ENCODE peak calls at places on chromosomes 4 and X, in eight cellular contexts. B is lower leg skin, T is fibroblast of pulmonary artery, U is left lung, P is epithelial cell of esophagus, L is tibial artery, F is lower lobe of right lung, G is AG09309. W is an unnamed sample.

GRCh38 chr4:103934178-103934789 is 214.5 kb upstream of the TACR3 start:
- DNase-seq in G (peak), F (no peak), P (peak), T (peak), B (no peak), L (no peak), U (no peak), W (peak)

GRCh38 chr4:69196209-69196965 is 18.2 kb downstream of the UGT2B11 start:
- DNase-seq in B (no peak), F (no peak), G (no peak), T (no peak), L (no peak), P (no peak), U (no peak), W (no peak)

GRCh38 chrX:20729421-20729820 is 462.7 kb upstream of the RPS6KA3 start:
- DNase-seq in F (no peak), L (no peak), B (no peak), U (no peak), G (no peak), P (no peak), T (peak), W (peak)

GRCh38 chr4:85681194-85681803 is 206.3 kb downstream of the ARHGAP24 start:
- DNase-seq in U (peak), B (no peak), T (peak), G (peak), P (peak), F (no peak), L (peak), W (peak)

GRCh38 chr4:181933471-181933870 is 309.7 kb upstream of the TENM3 start:
- DNase-seq in L (no peak), P (no peak), B (no peak), T (no peak), G (no peak), U (no peak), F (no peak), W (no peak)

GRCh38 chr4:2412534-2412884 is 5.9 kb downstream of the ZFYVE28 start:
- DNase-seq in B (no peak), G (no peak), P (peak), L (no peak), U (no peak), T (no peak), F (no peak), W (no peak)

GRCh38 chr4:101355767-101356702 is 8.7 kb upstream of the PPP3CA start:
- DNase-seq in P (peak), T (peak), G (peak), F (no peak), U (no peak), L (no peak), B (no peak), W (peak)

GRCh38 chr4:122329876-122330595 is 48.8 kb upstream of the ADAD1 start:
- DNase-seq in B (no peak), U (no peak), P (peak), L (no peak), G (peak), F (no peak), T (peak), W (peak)

GRCh38 chr4:56723831-56724230 is 42.7 kb upstream of the HOPX start:
- DNase-seq in P (peak), L (no peak), F (no peak), G (no peak), B (no peak), U (no peak), T (no peak), W (no peak)

GRCh38 chr4:24794916-24795665 is at the start of gene SOD3:
- DNase-seq in G (peak), F (peak), P (peak), B (peak), U (peak), L (peak), T (peak), W (peak)

GRCh38 chrX:13287816-13288215 is 32.0 kb downstream of the ATXN3L start:
- DNase-seq in T (peak), F (no peak), G (no peak), L (no peak), B (no peak), U (no peak), P (peak), W (no peak)

GRCh38 chr4:150591284-150591874 is 9.4 kb downstream of the MAB21L2 start:
- DNase-seq in P (no peak), B (no peak), L (no peak), T (no peak), F (no peak), G (no peak), U (no peak), W (no peak)

GRCh38 chr4:1038948-1039492 is 27.6 kb downstream of the FGFRL1 start:
- DNase-seq in G (no peak), B (no peak), T (no peak), F (no peak), L (no peak), P (no peak), U (no peak), W (no peak)

GRCh38 chr4:125101706-125102105 is 213.0 kb upstream of the FAT4 start:
- DNase-seq in L (no peak), F (no peak), B (no peak), U (no peak), G (no peak), P (peak), T (no peak), W (no peak)

GRCh38 chrX:105527759-105528158 is 294.6 kb upstream of the NRK start:
- DNase-seq in P (no peak), G (no peak), L (no peak), F (no peak), U (no peak), B (no peak), T (peak), W (no peak)

GRCh38 chr4:153809307-153809706 is 20.4 kb upstream of the SFRP2 start:
- DNase-seq in F (no peak), P (no peak), T (no peak), B (no peak), L (no peak), U (no peak), G (no peak), W (no peak)

GRCh38 chrX:46573331-46573895 is at the start of gene CHST7:
- DNase-seq in L (peak), G (no peak), U (peak), P (peak), B (peak), T (peak), F (peak), W (no peak)

GRCh38 chr4:121728798-121729226 is 32.0 kb upstream of the ANXA5 start:
- DNase-seq in U (no peak), L (no peak), G (peak), F (no peak), T (peak), P (peak), B (no peak), W (peak)

GRCh38 chr4:139815646-139816601 is 150.3 kb downstream of the MGST2 start:
- DNase-seq in B (peak), T (peak), L (peak), F (no peak), U (peak), G (peak), P (peak), W (peak)

GRCh38 chr4:110637408-110638131 is 14.7 kb upstream of the PITX2 start:
- DNase-seq in G (no peak), P (no peak), T (no peak), B (no peak), L (no peak), U (no peak), F (no peak), W (no peak)

GRCh38 chr4:138225477-138225876 is 16.7 kb downstream of the SLC7A11 start:
- DNase-seq in P (no peak), T (no peak), B (no peak), F (no peak), G (no peak), U (no peak), L (no peak), W (no peak)

GRCh38 chr4:153348006-153348405 is 3.5 kb downstream of the MND1 start:
- DNase-seq in U (no peak), G (no peak), T (no peak), F (no peak), L (no peak), P (no peak), B (no peak), W (no peak)

GRCh38 chrX:13223868-13224555 is 95.8 kb downstream of the ATXN3L start:
- DNase-seq in T (peak), G (peak), U (no peak), P (peak), L (no peak), F (no peak), B (no peak), W (peak)

GRCh38 chrX:9148626-9149385 is 114.9 kb upstream of the FAM9B start:
- DNase-seq in P (peak), T (peak), U (no peak), F (no peak), G (no peak), L (peak), B (no peak), W (no peak)

GRCh38 chrX:47854474-47854873 is 17.8 kb downstream of the ZNF81 start:
- DNase-seq in G (no peak), T (peak), L (no peak), B (no peak), U (no peak), P (peak), F (peak), W (peak)

GRCh38 chrX:39957816-39958561 is 139.8 kb downstream of the BCOR start:
- DNase-seq in T (peak), L (no peak), B (no peak), U (no peak), P (no peak), F (no peak), G (peak), W (no peak)

GRCh38 chrX:131763674-131764073 is 219.8 kb downstream of the OR13H1 start:
- DNase-seq in B (peak), L (no peak), G (peak), T (no peak), F (no peak), P (no peak), U (peak), W (peak)

GRCh38 chr4:8410641-8411271 is 29.8 kb downstream of the ACOX3 start:
- DNase-seq in B (no peak), T (peak), P (peak), F (peak), U (no peak), G (no peak), L (peak), W (no peak)

GRCh38 chr4:140254656-140255299 is 100.8 kb upstream of the MAML3 start:
- DNase-seq in T (no peak), L (no peak), G (no peak), F (no peak), U (no peak), B (no peak), P (no peak), W (no peak)

GRCh38 chrX:50700921-50701320 is 113.1 kb downstream of the SHROOM4 start:
- DNase-seq in U (no peak), B (no peak), G (no peak), T (no peak), L (no peak), F (no peak), P (no peak), W (no peak)

GRCh38 chr4:55561884-55562283 is 15.2 kb upstream of the CLOCK start:
- DNase-seq in B (no peak), F (no peak), T (no peak), P (peak), G (no peak), L (no peak), U (no peak), W (no peak)

GRCh38 chrX:121308276-121308805 is 260.9 kb downstream of the GLUD2 start:
- DNase-seq in L (peak), F (no peak), B (no peak), G (peak), P (peak), T (peak), U (peak), W (peak)

GRCh38 chrX:134836497-134836968 is 154.3 kb upstream of the SMIM10 start:
- DNase-seq in F (no peak), B (no peak), P (peak), U (no peak), L (no peak), G (no peak), T (peak), W (no peak)

GRCh38 chrX:118963159-118963558 is 11.3 kb upstream of the LONRF3 start:
- DNase-seq in L (no peak), U (no peak), G (no peak), B (no peak), T (no peak), P (no peak), F (no peak), W (no peak)

GRCh38 chr4:673349-674091 is 556 bp downstream of the ATP5ME start:
- DNase-seq in B (no peak), P (peak), T (no peak), F (peak), U (peak), L (no peak), G (no peak), W (no peak)

GRCh38 chr4:53098681-53099121 is 236.6 kb downstream of the RASL11B start:
- DNase-seq in P (peak), T (peak), F (no peak), B (no peak), G (peak), L (no peak), U (no peak), W (no peak)

GRCh38 chr4:63464393-63464792 is 944.9 kb downstream of the TECRL start:
- DNase-seq in B (no peak), G (no peak), L (no peak), P (no peak), F (no peak), T (no peak), U (no peak), W (no peak)
- TF ChIP-seq CTCF in B (no peak), G (no peak), L (no peak), P (no peak), F (no peak), T (no peak), U (no peak), W (no peak)

GRCh38 chr4:128271551-128271950 is 16.1 kb downstream of the PGRMC2 start:
- DNase-seq in G (no peak), L (no peak), U (no peak), T (no peak), F (no peak), B (no peak), P (no peak), W (no peak)
- H3K4me3 ChIP-seq in G (no peak), L (no peak), U (no peak), T (no peak), F (no peak), B (no peak), P (no peak), W (no peak)

GRCh38 chrX:7927259-7928167 is at the start of gene PNPLA4:
- DNase-seq in G (peak), P (peak), T (peak), L (peak), B (peak), F (peak), U (peak), W (peak)
- TF ChIP-seq CTCF in G (peak), P (no peak), T (peak), L (no peak), B (no peak), F (peak), U (peak), W (peak)

GRCh38 chr4:119209586-119209985 is 2.9 kb upstream of the USP53 start:
- DNase-seq in B (no peak), U (no peak), L (no peak), T (no peak), G (no peak), F (no peak), P (peak), W (no peak)
- H3K4me3 ChIP-seq in B (no peak), U (no peak), L (no peak), T (no peak), G (no peak), F (no peak), P (no peak), W (no peak)

DNA sequence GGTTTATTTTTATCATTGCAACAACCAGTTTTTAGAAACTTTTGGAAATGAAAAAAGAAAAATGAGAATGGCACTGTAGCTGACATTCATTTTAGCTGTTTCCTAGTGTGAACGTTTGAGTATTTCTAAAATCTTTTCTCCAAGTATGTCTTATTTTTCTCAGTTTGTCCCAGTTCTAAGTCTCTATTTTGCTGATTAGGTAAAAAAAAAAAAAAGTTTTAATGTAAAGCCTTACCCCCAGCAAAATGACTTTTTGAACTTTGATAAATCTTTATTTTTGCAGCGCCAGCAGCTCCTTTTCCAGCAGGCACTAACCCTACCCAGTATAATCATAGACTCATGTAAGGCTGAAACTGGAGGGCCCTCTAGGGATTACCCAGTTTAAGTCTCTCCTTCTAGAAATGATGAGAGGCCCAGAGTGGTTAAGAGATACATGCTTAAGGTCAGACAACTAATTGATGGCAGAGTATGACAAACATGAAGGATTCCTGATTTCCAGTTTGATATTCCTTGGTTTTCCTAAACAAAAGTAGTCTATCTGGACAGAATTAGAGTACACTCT is 84.3 kb upstream of the SLC4A4 start:
- DNase-seq in G (no peak), T (no peak), B (no peak), F (no peak), L (no peak), P (no peak), U (no peak), W (no peak)
- TF ChIP-seq CTCF in G (no peak), T (no peak), B (no peak), F (no peak), L (no peak), P (no peak), U (no peak), W (no peak)

DNA sequence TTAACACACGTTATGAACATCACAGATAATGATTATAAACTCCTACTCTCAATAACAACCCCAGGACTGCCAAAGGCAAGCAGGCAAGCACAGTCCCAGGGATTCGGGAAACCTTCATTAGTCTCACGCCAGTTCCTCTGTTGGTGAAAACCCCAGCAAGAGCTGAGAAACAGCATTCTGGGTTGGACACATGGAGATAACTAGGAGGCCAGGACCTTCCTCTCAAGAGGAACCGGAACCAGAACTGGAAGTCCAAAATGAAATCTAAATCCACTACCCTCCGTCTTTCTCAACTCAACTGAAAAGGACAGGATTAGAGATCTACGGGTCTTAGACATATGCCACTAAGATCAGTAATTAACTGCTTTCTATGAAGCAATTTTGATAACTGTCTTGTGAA is 3.8 kb downstream of the VEGFC start:
- DNase-seq in F (no peak), P (no peak), T (no peak), U (no peak), B (no peak), G (no peak), L (no peak), W (no peak)
- H3K4me3 ChIP-seq in F (peak), P (no peak), T (no peak), U (no peak), B (no peak), G (peak), L (no peak), W (peak)

DNA sequence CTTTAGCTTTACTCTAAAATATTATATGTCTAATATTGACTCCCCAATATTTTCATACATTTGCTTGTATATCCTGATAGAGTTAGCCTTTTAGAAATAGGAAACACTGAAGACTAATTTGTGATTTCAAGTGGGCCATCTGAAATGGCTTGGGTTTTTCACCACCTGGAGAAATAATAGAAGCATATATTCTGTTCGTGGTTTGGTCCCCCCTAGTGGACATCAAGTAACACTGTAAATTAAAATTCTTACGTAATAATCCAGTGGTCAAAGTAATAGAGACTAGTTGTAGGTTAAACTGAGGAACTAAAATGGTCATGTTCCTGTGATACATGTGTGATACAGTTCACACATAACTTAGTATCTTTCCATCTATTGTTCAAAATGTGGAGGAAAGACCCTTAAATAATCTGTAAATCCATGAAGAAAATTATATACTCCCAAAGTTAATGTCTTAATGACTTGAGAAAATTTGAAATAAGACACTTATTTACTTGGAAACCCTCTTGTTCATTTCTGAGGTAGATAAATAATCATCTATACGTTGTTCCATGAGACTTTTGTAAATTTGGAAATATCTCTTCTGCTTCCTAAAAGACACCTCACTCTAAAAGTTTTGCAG is 79.8 kb upstream of the SMARCAD1 start:
- DNase-seq in G (no peak), B (no peak), L (no peak), P (peak), T (peak), F (no peak), U (no peak), W (peak)
- TF ChIP-seq CTCF in G (peak), B (no peak), L (peak), P (peak), T (peak), F (peak), U (no peak), W (peak)

DNA sequence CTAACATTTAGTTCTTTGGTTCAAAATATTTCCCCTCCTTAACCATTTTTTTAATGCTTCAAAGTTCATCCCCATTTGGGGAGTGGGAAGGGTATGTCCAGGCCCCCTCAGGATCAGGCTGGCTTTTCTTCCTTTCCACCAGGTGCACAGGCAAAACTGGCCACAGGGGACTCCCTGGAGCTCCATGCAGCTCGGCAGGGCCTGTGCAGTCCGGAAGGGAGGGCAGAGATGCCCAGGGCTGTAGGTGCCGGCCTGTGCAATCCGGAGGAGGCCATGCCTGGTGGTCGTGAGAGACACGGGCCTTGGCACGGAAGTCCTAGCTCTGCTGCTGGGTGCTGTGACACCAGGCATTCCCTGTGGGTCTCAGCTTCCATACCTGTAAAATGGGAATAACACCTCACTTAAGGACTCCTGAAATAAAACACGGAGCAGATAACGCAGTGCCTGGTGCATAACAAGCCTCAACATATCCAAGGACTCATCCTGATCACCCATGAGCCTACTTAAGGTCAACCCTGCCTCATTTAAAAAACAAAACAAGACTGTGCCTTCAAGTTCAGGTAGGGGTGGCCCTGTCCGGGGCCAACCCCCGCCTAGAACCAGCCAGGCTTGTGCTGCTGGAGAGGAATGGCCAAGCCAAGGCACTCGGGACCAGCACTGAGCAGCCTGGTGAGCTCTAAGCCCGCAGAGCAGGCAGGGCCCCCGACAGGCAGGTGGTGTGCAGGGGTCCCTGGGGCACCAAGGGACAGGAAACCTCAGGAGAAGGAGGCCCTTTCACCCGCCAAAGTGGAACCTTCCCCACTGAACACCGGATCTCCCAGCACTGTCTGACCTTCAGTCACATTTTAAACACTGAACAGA is 21.2 kb upstream of the CYP4V2 start:
- DNase-seq in G (no peak), U (no peak), F (no peak), T (no peak), P (no peak), B (no peak), L (no peak), W (no peak)
- H3K4me3 ChIP-seq in G (no peak), U (no peak), F (no peak), T (no peak), P (no peak), B (no peak), L (no peak), W (no peak)

W was measured in astrocyte of the cerebellum.